ENCODE peak calls at places on chromosomes 2 and 18, in nine cellular contexts. X is AG04449, D is coronary artery, R is choroid plexus epithelial cell, B is A673, P is cardiac fibroblast, L is left ventricle myocardium inferior, J is fibroblast of villous mesenchyme, K is sigmoid colon. I is an unnamed sample.

GRCh38 chr2:64400733-64401500 is 53.0 kb upstream of the LGALSL start:
- DNase-seq in B (no peak), X (no peak), D (no peak), R (no peak), P (no peak), L (no peak), K (no peak), J (no peak), I (no peak)

GRCh38 chr2:196534533-196534932 is 105.0 kb upstream of the CCDC150 start:
- DNase-seq in X (no peak), R (no peak), L (no peak), J (no peak), P (no peak), D (no peak), K (no peak), B (no peak), I (no peak)

GRCh38 chr2:37795938-37796337 is 124.5 kb upstream of the CDC42EP3 start:
- DNase-seq in X (peak), R (peak), P (peak), B (no peak), K (no peak), D (no peak), J (peak), L (no peak), I (no peak)

GRCh38 chr18:28855524-28855923 is 678.6 kb upstream of the CDH2 start:
- DNase-seq in D (no peak), B (peak), X (no peak), P (peak), K (no peak), J (peak), L (no peak), R (peak), I (no peak)

GRCh38 chr2:188983427-188984101 is 9.4 kb downstream of the COL3A1 start:
- DNase-seq in B (no peak), R (peak), J (peak), D (no peak), K (no peak), L (no peak), X (no peak), P (peak), I (no peak)

GRCh38 chr2:200226652-200227426 is 79.7 kb upstream of the SPATS2L start:
- DNase-seq in B (no peak), P (no peak), R (no peak), X (no peak), L (peak), K (no peak), J (no peak), D (no peak), I (no peak)

GRCh38 chr2:173298536-173299097 is 56.1 kb upstream of the CDCA7 start:
- DNase-seq in R (peak), B (no peak), X (no peak), L (no peak), P (peak), J (no peak), K (no peak), D (no peak), I (no peak)

GRCh38 chr2:136905779-136906178 is 140.4 kb downstream of the THSD7B start:
- DNase-seq in K (no peak), P (no peak), R (no peak), X (no peak), J (no peak), B (no peak), L (no peak), D (no peak), I (no peak)

GRCh38 chr2:45626387-45627010 is 15.4 kb upstream of the SRBD1 start:
- DNase-seq in K (no peak), L (no peak), P (no peak), D (no peak), R (no peak), B (no peak), J (no peak), X (no peak), I (no peak)

GRCh38 chr2:152098798-152099654 is at the start of gene CACNB4:
- DNase-seq in L (no peak), B (peak), P (peak), R (peak), J (peak), D (no peak), X (no peak), K (no peak), I (no peak)

GRCh38 chr18:13801260-13801601 is 22.7 kb upstream of the MC5R start:
- DNase-seq in K (no peak), R (no peak), B (no peak), J (no peak), L (no peak), X (no peak), D (no peak), P (no peak), I (no peak)

GRCh38 chr2:242027676-242028450 is 158.3 kb downstream of the RTP5 start:
- DNase-seq in B (no peak), R (no peak), K (peak), X (no peak), L (no peak), J (no peak), P (no peak), D (peak), I (no peak)

GRCh38 chr2:68435605-68436004 is 31.5 kb downstream of the FBXO48 start:
- DNase-seq in L (no peak), K (no peak), R (peak), B (no peak), X (peak), J (peak), P (peak), D (no peak), I (peak)

GRCh38 chr2:196330645-196331044 is 159.3 kb upstream of the STK17B start:
- DNase-seq in P (no peak), J (no peak), K (no peak), X (no peak), B (peak), L (no peak), D (no peak), R (no peak), I (no peak)

GRCh38 chr2:178279142-178279541 is 84.8 kb downstream of the OSBPL6 start:
- DNase-seq in R (peak), B (peak), P (peak), K (no peak), J (peak), D (no peak), L (no peak), X (peak), I (peak)

GRCh38 chr2:98882971-98883779 is 52.9 kb downstream of the CRACDL start:
- DNase-seq in B (no peak), J (no peak), R (no peak), P (no peak), X (no peak), K (no peak), L (no peak), D (no peak), I (no peak)

GRCh38 chr2:44789971-44790721 is 151.4 kb upstream of the SIX3 start:
- DNase-seq in D (no peak), B (no peak), X (no peak), J (no peak), P (no peak), R (no peak), L (no peak), K (no peak), I (no peak)

GRCh38 chr2:191831410-191831994 is 15.4 kb downstream of the CAVIN2 start:
- DNase-seq in L (no peak), K (no peak), J (no peak), R (peak), X (no peak), B (no peak), D (no peak), P (no peak), I (no peak)

GRCh38 chr2:39920318-39920775 is 141.3 kb upstream of the THUMPD2 start:
- DNase-seq in J (no peak), K (no peak), P (no peak), D (no peak), X (no peak), R (no peak), B (no peak), L (no peak), I (no peak)

GRCh38 chr2:88764141-88764849 is 72.8 kb downstream of the RPIA start:
- DNase-seq in X (no peak), B (no peak), P (no peak), R (no peak), K (no peak), L (no peak), J (no peak), D (no peak), I (no peak)

GRCh38 chr2:217801115-217801531 is 201.7 kb downstream of the TNS1 start:
- DNase-seq in X (no peak), P (no peak), R (no peak), L (peak), J (no peak), D (peak), K (peak), B (no peak), I (no peak)

GRCh38 chr2:106805716-106806115 is 80.3 kb downstream of the ST6GAL2 start:
- DNase-seq in L (no peak), J (no peak), K (no peak), P (no peak), B (no peak), X (no peak), D (no peak), R (no peak), I (no peak)

GRCh38 chr2:96985181-96985580 is 1.2 kb downstream of the FAM178B start:
- DNase-seq in L (no peak), X (no peak), R (no peak), K (no peak), B (no peak), D (no peak), P (no peak), J (no peak), I (no peak)

GRCh38 chr2:2902551-2903216 is 474.9 kb downstream of the EIPR1 start:
- DNase-seq in B (no peak), R (no peak), D (no peak), L (no peak), J (no peak), P (no peak), X (no peak), K (no peak), I (no peak)

GRCh38 chr2:119476301-119477117 is 44.9 kb downstream of the TMEM37 start:
- DNase-seq in J (peak), R (peak), D (peak), K (peak), X (no peak), L (peak), P (peak), B (peak), I (no peak)

GRCh38 chr2:189751080-189751658 is 11.4 kb downstream of the OSGEPL1 start:
- DNase-seq in J (peak), L (no peak), B (peak), K (no peak), P (peak), R (peak), D (no peak), X (no peak), I (no peak)

GRCh38 chr2:66030553-66030952 is 404.4 kb upstream of the MEIS1 start:
- DNase-seq in X (no peak), D (no peak), K (no peak), P (no peak), L (no peak), R (no peak), J (peak), B (peak), I (no peak)

GRCh38 chr18:12461326-12461725 is 53.6 kb downstream of the PRELID3A start:
- DNase-seq in X (no peak), B (no peak), K (no peak), P (no peak), R (no peak), J (no peak), D (no peak), L (no peak), I (no peak)

GRCh38 chr2:67871696-67872320 is 191.0 kb downstream of the C1D start:
- DNase-seq in R (peak), L (no peak), J (peak), B (no peak), P (peak), X (peak), D (peak), K (no peak), I (peak)

GRCh38 chr2:62196278-62196901 is 475 bp downstream of the B3GNT2 start:
- DNase-seq in K (peak), J (no peak), D (peak), L (no peak), P (no peak), R (no peak), B (peak), X (no peak), I (no peak)

GRCh38 chr18:28409811-28410210 is 232.9 kb upstream of the CDH2 start:
- DNase-seq in D (no peak), P (no peak), J (no peak), L (no peak), R (no peak), X (no peak), B (no peak), K (no peak), I (no peak)

GRCh38 chr2:240639566-240639965 is 14.3 kb downstream of the GPR35 start:
- DNase-seq in P (no peak), J (no peak), B (no peak), X (no peak), L (peak), R (no peak), D (no peak), K (peak), I (no peak)

GRCh38 chr18:36821681-36822080 is 7.1 kb downstream of the TPGS2 start:
- DNase-seq in J (no peak), B (no peak), K (no peak), P (no peak), L (no peak), D (no peak), X (no peak), R (no peak), I (no peak)

GRCh38 chr2:170377469-170378207 is 199.7 kb downstream of the MYO3B start:
- DNase-seq in L (no peak), K (no peak), D (no peak), R (peak), P (peak), B (no peak), J (no peak), X (no peak), I (peak)

GRCh38 chr2:153388246-153388645 is 90.3 kb downstream of the RPRM start:
- DNase-seq in X (no peak), D (no peak), L (no peak), J (peak), B (no peak), P (no peak), R (peak), K (no peak), I (no peak)

GRCh38 chr2:84701880-84702279 is 179.0 kb downstream of the TRABD2A start:
- DNase-seq in X (peak), L (no peak), B (no peak), R (peak), J (peak), P (peak), D (no peak), K (no peak), I (peak)

GRCh38 chr18:28791101-28791500 is 614.2 kb upstream of the CDH2 start:
- DNase-seq in R (no peak), P (peak), B (no peak), J (no peak), D (no peak), X (no peak), K (no peak), L (no peak), I (no peak)

GRCh38 chr2:12556762-12557161 is 160.0 kb upstream of the TRIB2 start:
- DNase-seq in J (peak), K (no peak), X (no peak), L (no peak), B (no peak), D (no peak), R (peak), P (peak), I (peak)

GRCh38 chr18:56083097-56083865 is 495.3 kb upstream of the TCF4 start:
- DNase-seq in B (no peak), J (peak), L (peak), R (peak), X (no peak), K (no peak), P (peak), D (no peak), I (no peak)
- TF ChIP-seq CTCF in B (no peak), J (no peak), L (peak), R (peak), X (no peak), K (no peak), P (peak), D (no peak), I (no peak)

DNA sequence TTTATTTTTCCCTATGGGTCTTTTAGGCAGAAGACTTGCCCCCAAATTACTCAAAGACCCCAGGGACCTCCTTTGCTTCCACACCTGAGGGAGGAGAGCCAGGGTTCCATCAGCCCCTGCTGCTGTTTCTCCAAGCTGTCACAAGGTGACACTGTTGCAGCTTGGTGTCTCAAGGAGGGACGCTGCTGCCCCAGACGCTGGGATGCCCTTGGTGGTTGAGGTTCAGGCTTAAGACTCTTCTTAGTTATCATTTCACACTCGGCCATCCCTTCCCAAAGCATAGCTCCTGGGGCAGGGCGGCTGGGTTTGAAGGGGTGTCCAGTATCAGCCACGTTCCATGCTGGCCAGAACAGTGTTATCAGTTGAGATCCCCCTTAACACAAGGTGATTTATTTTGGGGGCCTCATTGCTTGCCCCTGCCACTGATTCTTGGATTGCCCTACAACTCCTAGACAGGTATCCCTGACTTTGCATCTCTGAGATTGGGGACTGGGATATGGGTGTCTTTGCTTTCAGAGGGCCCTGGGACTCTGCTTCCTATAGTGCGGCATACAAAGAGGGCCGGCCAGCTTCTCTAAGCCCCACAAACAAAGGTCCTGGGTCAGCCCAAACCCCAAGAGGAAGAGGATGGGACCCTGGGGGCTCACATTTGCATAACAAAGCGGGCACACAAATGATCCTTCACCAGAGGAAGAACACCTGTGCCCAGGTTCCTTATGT is 22.7 kb downstream of the GPR55 start:
- DNase-seq in X (peak), L (peak), P (peak), J (peak), B (peak), D (peak), R (peak), K (peak), I (peak)
- H3K4me3 ChIP-seq in X (no peak), L (no peak), P (no peak), J (no peak), B (no peak), D (no peak), R (no peak), K (no peak), I (no peak)

GRCh38 chr2:27324720-27325119 is 1.8 kb upstream of the MPV17 start:
- DNase-seq in D (no peak), X (no peak), P (no peak), K (no peak), L (no peak), R (no peak), B (no peak), J (no peak), I (no peak)

GRCh38 chr2:27322766-27323591 is at the start of gene MPV17:
- DNase-seq in J (peak), X (peak), R (peak), D (peak), P (peak), L (peak), K (peak), B (peak), I (peak)

GRCh38 chr2:27323592-27324285 is 842 bp upstream of the MPV17 start:
- DNase-seq in K (no peak), L (no peak), X (no peak), J (no peak), B (no peak), P (no peak), R (no peak), D (no peak), I (no peak)

GRCh38 chr2:27322301-27322765 is 564 bp downstream of the MPV17 start:
- DNase-seq in P (no peak), X (no peak), L (no peak), R (peak), K (no peak), B (no peak), J (peak), D (no peak), I (no peak)

GRCh38 chr2:27320958-27321543 is 1.8 kb downstream of the MPV17 start:
- DNase-seq in P (peak), B (peak), X (peak), L (peak), K (peak), J (peak), R (peak), D (no peak), I (peak)
- TF ChIP-seq CTCF in P (peak), B (no peak), X (peak), L (peak), K (no peak), J (peak), R (peak), D (no peak), I (peak)

GRCh38 chr2:219245148-219245898 is at the start of the genes GLB1L and STK16:
- DNase-seq in B (peak), L (peak), X (peak), D (peak), J (peak), K (peak), R (peak), P (peak), I (peak)

GRCh38 chr2:219244789-219245147 is 476 bp downstream of the GLB1L start:
- DNase-seq in P (no peak), R (no peak), D (no peak), B (no peak), X (no peak), L (no peak), J (no peak), K (no peak), I (no peak)

GRCh38 chr2:219247678-219248642 is 2.7 kb downstream of the STK16 start:
- DNase-seq in X (no peak), D (no peak), K (no peak), B (no peak), L (no peak), P (no peak), R (no peak), J (no peak), I (no peak)

GRCh38 chr2:219245899-219246230 is 586 bp downstream of the STK16 start:
- DNase-seq in L (no peak), D (no peak), P (no peak), R (no peak), K (no peak), B (no peak), X (no peak), J (no peak), I (no peak)

DNA sequence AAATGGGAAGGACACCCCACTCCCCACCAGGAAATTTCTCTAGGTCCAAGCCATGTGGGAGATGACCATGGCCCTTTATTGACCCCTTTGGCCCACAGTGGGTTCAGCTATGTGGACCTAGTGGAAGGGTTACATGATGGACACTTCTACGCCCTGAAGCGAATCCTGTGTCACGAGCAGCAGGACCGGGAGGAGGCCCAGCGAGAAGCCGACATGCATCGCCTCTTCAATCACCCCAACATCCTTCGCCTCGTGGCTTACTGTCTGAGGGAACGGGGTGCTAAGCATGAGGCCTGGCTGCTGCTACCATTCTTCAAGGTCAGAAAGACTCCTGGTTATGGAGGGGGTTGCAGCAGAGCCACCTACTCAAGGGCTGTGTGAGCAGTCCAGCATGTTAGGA is 1.3 kb downstream of the STK16 start:
- DNase-seq in X (no peak), D (no peak), J (no peak), B (no peak), L (no peak), P (no peak), K (no peak), R (no peak), I (no peak)
- H3K4me3 ChIP-seq in X (peak), D (no peak), J (no peak), B (peak), L (peak), P (no peak), K (no peak), R (no peak), I (no peak)